ENCODE peak calls at places on chromosome 7, in five cellular contexts. One of them, this sample, is unnamed.
A peak's percentile ranks its signal among the peaks of the same experiment; 100 is the strongest.

GRCh38 chr7:100568936-100569844 is 4.5 kb downstream of the SAP25 start:
- DNase-seq in pons: peak; percentile 44
- DNase-seq in putamen: peak; percentile 58
- DNase-seq in HCT116: no peak
- DNase-seq in neural crest cell: peak; percentile 55
- DNase-seq in this sample: peak; percentile 86

GRCh38 chr7:121081327-121081936 is 92.9 kb downstream of the CPED1 start:
- DNase-seq in HCT116: peak; percentile 44
- DNase-seq in neural crest cell: no peak
- DNase-seq in pons: peak; percentile 87
- DNase-seq in putamen: peak; percentile 69
- DNase-seq in this sample: peak; percentile 76

GRCh38 chr7:30732606-30733005 is 19.3 kb upstream of the INMT start:
- DNase-seq in neural crest cell: no peak
- DNase-seq in putamen: no peak
- DNase-seq in pons: no peak
- DNase-seq in HCT116: no peak
- DNase-seq in this sample: no peak

GRCh38 chr7:140671966-140672365 is 779 bp upstream of the ADCK2 start:
- DNase-seq in pons: peak; percentile 15
- DNase-seq in neural crest cell: no peak
- DNase-seq in HCT116: no peak
- DNase-seq in putamen: no peak
- DNase-seq in this sample: no peak

GRCh38 chr7:131235489-131236317 is 92.0 kb upstream of the MKLN1 start:
- DNase-seq in putamen: peak; percentile 36
- DNase-seq in pons: peak; percentile 53
- DNase-seq in HCT116: peak; percentile 74
- DNase-seq in neural crest cell: no peak
- DNase-seq in this sample: peak; percentile 55

GRCh38 chr7:139358541-139359365 is 941 bp upstream of the LUC7L2 start:
- DNase-seq in pons: peak; percentile 51
- DNase-seq in neural crest cell: no peak
- DNase-seq in HCT116: peak; percentile 40
- DNase-seq in putamen: peak; percentile 18
- DNase-seq in this sample: peak; percentile 15

GRCh38 chr7:111030358-111030735 is 60.6 kb upstream of the LRRN3 start:
- DNase-seq in HCT116: no peak
- DNase-seq in neural crest cell: no peak
- DNase-seq in putamen: no peak
- DNase-seq in pons: no peak
- DNase-seq in this sample: no peak

GRCh38 chr7:138460649-138461607 is 869 bp downstream of the TRIM24 start:
- DNase-seq in neural crest cell: peak; percentile 54
- DNase-seq in pons: peak; percentile 37
- DNase-seq in putamen: peak; percentile 52
- DNase-seq in HCT116: no peak
- DNase-seq in this sample: peak; percentile 44

GRCh38 chr7:157347217-157347904 is 10.6 kb downstream of the DNAJB6 start:
- DNase-seq in pons: no peak
- DNase-seq in putamen: no peak
- DNase-seq in neural crest cell: no peak
- DNase-seq in HCT116: peak; percentile 49
- DNase-seq in this sample: no peak

GRCh38 chr7:46695045-46695708 is 774.1 kb upstream of the IGFBP3 start:
- DNase-seq in putamen: no peak
- DNase-seq in pons: no peak
- DNase-seq in HCT116: peak; percentile 8
- DNase-seq in neural crest cell: no peak
- DNase-seq in this sample: no peak

GRCh38 chr7:106376026-106376799 is 91.4 kb upstream of the NAMPT start:
- DNase-seq in neural crest cell: no peak
- DNase-seq in HCT116: no peak
- DNase-seq in putamen: no peak
- DNase-seq in pons: no peak
- DNase-seq in this sample: no peak

GRCh38 chr7:110835209-110835608 is 255.7 kb upstream of the LRRN3 start:
- DNase-seq in putamen: no peak
- DNase-seq in pons: peak; percentile 16
- DNase-seq in HCT116: no peak
- DNase-seq in neural crest cell: no peak
- DNase-seq in this sample: peak; percentile 73

GRCh38 chr7:102093599-102094001 is 193.1 kb upstream of the SH2B2 start:
- DNase-seq in putamen: peak; percentile 72
- DNase-seq in pons: no peak
- DNase-seq in HCT116: no peak
- DNase-seq in neural crest cell: no peak
- DNase-seq in this sample: no peak

GRCh38 chr7:108348913-108349312 is 107.3 kb downstream of the NRCAM start:
- DNase-seq in HCT116: no peak
- DNase-seq in putamen: no peak
- DNase-seq in neural crest cell: no peak
- DNase-seq in pons: no peak
- DNase-seq in this sample: no peak

GRCh38 chr7:130943336-130943901 is 209.4 kb upstream of the KLF14 start:
- DNase-seq in HCT116: no peak
- DNase-seq in putamen: peak; percentile 51
- DNase-seq in neural crest cell: no peak
- DNase-seq in pons: peak; percentile 74
- DNase-seq in this sample: no peak

GRCh38 chr7:26100940-26101339 is 51.1 kb upstream of the NFE2L3 start:
- DNase-seq in HCT116: no peak
- DNase-seq in putamen: no peak
- DNase-seq in pons: no peak
- DNase-seq in neural crest cell: peak; percentile 8
- DNase-seq in this sample: peak; percentile 51

GRCh38 chr7:74364061-74364460 is 74.9 kb downstream of the CLIP2 start:
- DNase-seq in HCT116: no peak
- DNase-seq in pons: no peak
- DNase-seq in putamen: no peak
- DNase-seq in neural crest cell: peak; percentile 16
- DNase-seq in this sample: peak; percentile 44

GRCh38 chr7:28845106-28845505 is 113.0 kb downstream of the TRIL start:
- DNase-seq in pons: no peak
- DNase-seq in neural crest cell: no peak
- DNase-seq in HCT116: no peak
- DNase-seq in putamen: no peak
- DNase-seq in this sample: no peak

GRCh38 chr7:25820432-25821040 is 331.5 kb upstream of the NFE2L3 start:
- DNase-seq in HCT116: peak; percentile 18
- DNase-seq in putamen: no peak
- DNase-seq in neural crest cell: no peak
- DNase-seq in pons: no peak
- DNase-seq in this sample: peak; percentile 23

GRCh38 chr7:9082203-9082602 is 648.8 kb downstream of the NXPH1 start:
- DNase-seq in pons: no peak
- DNase-seq in neural crest cell: no peak
- DNase-seq in HCT116: no peak
- DNase-seq in putamen: no peak
- DNase-seq in this sample: no peak

GRCh38 chr7:70406419-70407189 is 725.3 kb upstream of the GALNT17 start:
- DNase-seq in HCT116: no peak
- DNase-seq in neural crest cell: no peak
- DNase-seq in pons: no peak
- DNase-seq in putamen: no peak
- DNase-seq in this sample: no peak

GRCh38 chr7:74038194-74038961 is 10.4 kb downstream of the ELN start:
- DNase-seq in neural crest cell: no peak
- DNase-seq in HCT116: no peak
- DNase-seq in putamen: no peak
- DNase-seq in pons: no peak
- DNase-seq in this sample: no peak

GRCh38 chr7:13042605-13043236 is 355.3 kb downstream of the ARL4A start:
- DNase-seq in neural crest cell: no peak
- DNase-seq in putamen: no peak
- DNase-seq in pons: no peak
- DNase-seq in HCT116: peak; percentile 56
- DNase-seq in this sample: no peak

GRCh38 chr7:92260248-92260781 is 14.5 kb downstream of the ANKIB1 start:
- DNase-seq in pons: no peak
- DNase-seq in neural crest cell: no peak
- DNase-seq in putamen: no peak
- DNase-seq in HCT116: peak; percentile 83
- DNase-seq in this sample: no peak

GRCh38 chr7:116911799-116912198 is 41.5 kb upstream of the ST7 start:
- DNase-seq in HCT116: no peak
- DNase-seq in neural crest cell: no peak
- DNase-seq in putamen: no peak
- DNase-seq in pons: no peak
- DNase-seq in this sample: no peak

GRCh38 chr7:140304071-140304799 is 94.1 kb downstream of the SLC37A3 start:
- DNase-seq in neural crest cell: no peak
- DNase-seq in putamen: no peak
- DNase-seq in HCT116: no peak
- DNase-seq in pons: peak; percentile 54
- DNase-seq in this sample: no peak

GRCh38 chr7:77434570-77434969 is 18.4 kb upstream of the GSAP start:
- DNase-seq in HCT116: no peak
- DNase-seq in putamen: no peak
- DNase-seq in neural crest cell: no peak
- DNase-seq in pons: no peak
- DNase-seq in this sample: no peak

GRCh38 chr7:5375925-5376324 is 47.7 kb downstream of the TNRC18 start:
- DNase-seq in HCT116: no peak
- DNase-seq in pons: no peak
- DNase-seq in neural crest cell: no peak
- DNase-seq in putamen: no peak
- DNase-seq in this sample: no peak

GRCh38 chr7:50641442-50642405 is 76.5 kb upstream of the DDC start:
- DNase-seq in putamen: peak; percentile 97
- DNase-seq in HCT116: no peak
- DNase-seq in pons: peak; percentile 99
- DNase-seq in neural crest cell: no peak
- DNase-seq in this sample: peak; percentile 20

GRCh38 chr7:156793334-156793733 is 99.6 kb downstream of the LMBR1 start:
- DNase-seq in pons: no peak
- DNase-seq in putamen: no peak
- DNase-seq in neural crest cell: no peak
- DNase-seq in HCT116: no peak
- DNase-seq in this sample: no peak

GRCh38 chr7:2373124-2373556 is 18.5 kb downstream of the EIF3B start:
- DNase-seq in putamen: no peak
- DNase-seq in pons: no peak
- DNase-seq in neural crest cell: no peak
- DNase-seq in HCT116: no peak
- DNase-seq in this sample: no peak

GRCh38 chr7:134454277-134454676 is 4.6 kb downstream of the AKR1B1 start:
- DNase-seq in neural crest cell: no peak
- DNase-seq in pons: peak; percentile 71
- DNase-seq in putamen: no peak
- DNase-seq in HCT116: no peak
- DNase-seq in this sample: no peak

GRCh38 chr7:47606176-47606575 is 24.3 kb upstream of the TNS3 start:
- DNase-seq in putamen: no peak
- DNase-seq in neural crest cell: no peak
- DNase-seq in pons: no peak
- DNase-seq in HCT116: no peak
- DNase-seq in this sample: no peak

GRCh38 chr7:14403587-14403986 is 414.1 kb upstream of the ETV1 start:
- DNase-seq in pons: no peak
- DNase-seq in neural crest cell: no peak
- DNase-seq in HCT116: no peak
- DNase-seq in putamen: no peak
- DNase-seq in this sample: no peak

GRCh38 chr7:93027044-93027443 is 90.7 kb downstream of the SAMD9 start:
- DNase-seq in putamen: no peak
- DNase-seq in HCT116: no peak
- DNase-seq in pons: no peak
- DNase-seq in neural crest cell: no peak
- DNase-seq in this sample: no peak

GRCh38 chr7:91659096-91659495 is 221.4 kb downstream of the MTERF1 start:
- DNase-seq in pons: no peak
- DNase-seq in neural crest cell: no peak
- DNase-seq in HCT116: no peak
- DNase-seq in putamen: no peak
- DNase-seq in this sample: no peak

This sample was measured in cerebellar cortex.